ENCODE peak calls at places on chromosomes 2 and 18, in five cellular contexts. One of them, this sample, is unnamed.

GRCh38 chr2:116952254-116952653 is 862.2 kb upstream of the DDX18 start:
- DNase-seq in GM06990: no peak
- DNase-seq in GM13976: no peak
- DNase-seq in Right ventricle myocardium superior: no peak
- DNase-seq in endothelial cell of umbilical vein: no peak
- DNase-seq in this sample: no peak

GRCh38 chr18:35580748-35581534 is 599 bp upstream of the GALNT1 start:
- DNase-seq in Right ventricle myocardium superior: peak
- DNase-seq in endothelial cell of umbilical vein: peak
- DNase-seq in GM06990: peak
- DNase-seq in GM13976: peak
- DNase-seq in this sample: peak

GRCh38 chr2:144834954-144835633 is 315.2 kb upstream of the ZEB2 start:
- DNase-seq in endothelial cell of umbilical vein: peak
- DNase-seq in GM13976: no peak
- DNase-seq in GM06990: no peak
- DNase-seq in Right ventricle myocardium superior: peak
- DNase-seq in this sample: peak

GRCh38 chr2:240300261-240300821 is 135.1 kb upstream of the GPC1 start:
- DNase-seq in GM06990: no peak
- DNase-seq in endothelial cell of umbilical vein: no peak
- DNase-seq in GM13976: no peak
- DNase-seq in Right ventricle myocardium superior: no peak
- DNase-seq in this sample: no peak

GRCh38 chr2:64291181-64291580 is 147.0 kb upstream of the PELI1 start:
- DNase-seq in endothelial cell of umbilical vein: no peak
- DNase-seq in Right ventricle myocardium superior: no peak
- DNase-seq in GM13976: no peak
- DNase-seq in GM06990: no peak
- DNase-seq in this sample: peak

GRCh38 chr2:98605076-98605475 is 3.2 kb downstream of the COA5 start:
- DNase-seq in GM13976: no peak
- DNase-seq in GM06990: no peak
- DNase-seq in Right ventricle myocardium superior: no peak
- DNase-seq in endothelial cell of umbilical vein: no peak
- DNase-seq in this sample: no peak

GRCh38 chr2:120646994-120647393 is 88.7 kb upstream of the GLI2 start:
- DNase-seq in Right ventricle myocardium superior: no peak
- DNase-seq in GM06990: no peak
- DNase-seq in endothelial cell of umbilical vein: no peak
- DNase-seq in GM13976: no peak
- DNase-seq in this sample: no peak

GRCh38 chr2:82511894-82512293 is 1947.2 kb downstream of the SUCLG1 start:
- DNase-seq in Right ventricle myocardium superior: no peak
- DNase-seq in GM13976: no peak
- DNase-seq in GM06990: no peak
- DNase-seq in endothelial cell of umbilical vein: no peak
- DNase-seq in this sample: no peak

GRCh38 chr2:102258386-102259074 is 52.8 kb upstream of the IL1RL1 start:
- DNase-seq in endothelial cell of umbilical vein: peak
- DNase-seq in Right ventricle myocardium superior: no peak
- DNase-seq in GM06990: no peak
- DNase-seq in GM13976: no peak
- DNase-seq in this sample: peak

This sample was measured in MG63.